ENCODE peak calls at places on chromosomes 16 and 17, in four cellular contexts. One of them, this sample, is unnamed.

GRCh38 chr17:17190188-17190587 is 15.9 kb downstream of the PLD6 start:
- DNase-seq in Peyer's patch: no peak
- DNase-seq in upper lobe of right lung: no peak
- DNase-seq in pancreas: no peak
- DNase-seq in this sample: no peak

GRCh38 chr16:79758615-79759346 is 158.2 kb upstream of the MAF start:
- DNase-seq in pancreas: no peak
- DNase-seq in Peyer's patch: no peak
- DNase-seq in upper lobe of right lung: no peak
- DNase-seq in this sample: no peak

GRCh38 chr16:26802440-26802839 is 264.3 kb upstream of the C16orf82 start:
- DNase-seq in Peyer's patch: no peak
- DNase-seq in pancreas: no peak
- DNase-seq in upper lobe of right lung: no peak
- DNase-seq in this sample: no peak

GRCh38 chr17:77491921-77492445 is 351.2 kb downstream of the SEC14L1 start:
- DNase-seq in upper lobe of right lung: peak; percentile 54
- DNase-seq in Peyer's patch: peak; percentile 82
- DNase-seq in pancreas: no peak
- DNase-seq in this sample: no peak

GRCh38 chr17:43832168-43832975 is 574 bp downstream of the MPP3 start:
- DNase-seq in upper lobe of right lung: peak; percentile 82
- DNase-seq in pancreas: peak; percentile 47
- DNase-seq in Peyer's patch: no peak
- DNase-seq in this sample: no peak

GRCh38 chr17:80791758-80792284 is 199.8 kb upstream of the CHMP6 start:
- DNase-seq in upper lobe of right lung: no peak
- DNase-seq in Peyer's patch: peak; percentile 27
- DNase-seq in pancreas: no peak
- DNase-seq in this sample: no peak

GRCh38 chr17:64343833-64344637 is 46.6 kb downstream of the PECAM1 start:
- DNase-seq in pancreas: peak; percentile 60
- DNase-seq in upper lobe of right lung: peak; percentile 86
- DNase-seq in Peyer's patch: peak; percentile 19
- DNase-seq in this sample: no peak

GRCh38 chr17:58373923-58374322 is 21.9 kb upstream of the SUPT4H1 start:
- DNase-seq in Peyer's patch: no peak
- DNase-seq in upper lobe of right lung: no peak
- DNase-seq in pancreas: no peak
- DNase-seq in this sample: no peak

GRCh38 chr17:39699818-39700147 is at the start of gene ERBB2:
- DNase-seq in Peyer's patch: no peak
- DNase-seq in upper lobe of right lung: peak; percentile 86
- DNase-seq in pancreas: peak; percentile 73
- DNase-seq in this sample: no peak

GRCh38 chr17:50631195-50631907 is 3.3 kb upstream of the ABCC3 start:
- DNase-seq in Peyer's patch: no peak
- DNase-seq in pancreas: no peak
- DNase-seq in upper lobe of right lung: no peak
- DNase-seq in this sample: no peak

GRCh38 chr17:78144146-78144719 is 2.0 kb upstream of the C17orf99 start:
- DNase-seq in Peyer's patch: peak; percentile 42
- DNase-seq in pancreas: peak; percentile 87
- DNase-seq in upper lobe of right lung: peak; percentile 91
- DNase-seq in this sample: no peak

GRCh38 chr17:45791041-45791582 is 7.0 kb downstream of the CRHR1 start:
- DNase-seq in upper lobe of right lung: no peak
- DNase-seq in pancreas: no peak
- DNase-seq in Peyer's patch: no peak
- DNase-seq in this sample: no peak

GRCh38 chr17:43468746-43469544 is 14.8 kb upstream of the DHX8 start:
- DNase-seq in upper lobe of right lung: no peak
- DNase-seq in Peyer's patch: no peak
- DNase-seq in pancreas: no peak
- DNase-seq in this sample: no peak

GRCh38 chr16:17070882-17071592 is 399.7 kb downstream of the XYLT1 start:
- DNase-seq in Peyer's patch: peak; percentile 94
- DNase-seq in pancreas: peak; percentile 5
- DNase-seq in upper lobe of right lung: peak; percentile 73
- DNase-seq in this sample: no peak

GRCh38 chr17:34862384-34862783 is 98.9 kb downstream of the CCT6B start:
- DNase-seq in upper lobe of right lung: no peak
- DNase-seq in pancreas: no peak
- DNase-seq in Peyer's patch: no peak
- DNase-seq in this sample: no peak

GRCh38 chr16:15897834-15898254 is 9.4 kb upstream of the CEP20 start:
- DNase-seq in pancreas: no peak
- DNase-seq in upper lobe of right lung: no peak
- DNase-seq in Peyer's patch: no peak
- DNase-seq in this sample: no peak

GRCh38 chr16:74586948-74587347 is 20.0 kb downstream of the GLG1 start:
- DNase-seq in Peyer's patch: no peak
- DNase-seq in pancreas: no peak
- DNase-seq in upper lobe of right lung: no peak
- DNase-seq in this sample: no peak

GRCh38 chr17:78307887-78308633 is 51.8 kb downstream of the SOCS3 start:
- DNase-seq in Peyer's patch: no peak
- DNase-seq in pancreas: peak; percentile 81
- DNase-seq in upper lobe of right lung: no peak
- DNase-seq in this sample: no peak

GRCh38 chr16:87421369-87421912 is 29.3 kb downstream of the MAP1LC3B start:
- DNase-seq in Peyer's patch: no peak
- DNase-seq in upper lobe of right lung: no peak
- DNase-seq in pancreas: no peak
- DNase-seq in this sample: no peak

GRCh38 chr17:7475764-7476422 is 3.5 kb downstream of the ZBTB4 start:
- DNase-seq in upper lobe of right lung: no peak
- DNase-seq in pancreas: no peak
- DNase-seq in Peyer's patch: no peak
- DNase-seq in this sample: no peak

GRCh38 chr16:21283521-21284289 is 5.6 kb upstream of the CRYM start:
- DNase-seq in Peyer's patch: peak; percentile 42
- DNase-seq in pancreas: no peak
- DNase-seq in upper lobe of right lung: peak; percentile 76
- DNase-seq in this sample: peak; percentile 78

GRCh38 chr17:69254187-69254586 is 25.6 kb upstream of the ABCA10 start:
- DNase-seq in pancreas: no peak
- DNase-seq in upper lobe of right lung: no peak
- DNase-seq in Peyer's patch: no peak
- DNase-seq in this sample: no peak

GRCh38 chr16:49928176-49928892 is 72.4 kb upstream of the ZNF423 start:
- DNase-seq in pancreas: no peak
- DNase-seq in Peyer's patch: no peak
- DNase-seq in upper lobe of right lung: peak; percentile 66
- DNase-seq in this sample: no peak

GRCh38 chr17:76337413-76337777 is 16.3 kb downstream of the PRPSAP1 start:
- DNase-seq in upper lobe of right lung: no peak
- DNase-seq in Peyer's patch: no peak
- DNase-seq in pancreas: no peak
- DNase-seq in this sample: no peak

GRCh38 chr16:31138621-31139578 is 3.4 kb upstream of the PRSS8 start:
- DNase-seq in upper lobe of right lung: peak; percentile 92
- DNase-seq in Peyer's patch: no peak
- DNase-seq in pancreas: peak; percentile 94
- DNase-seq in this sample: no peak

GRCh38 chr17:81885869-81886548 is 5.4 kb downstream of the ALYREF start:
- DNase-seq in pancreas: no peak
- DNase-seq in Peyer's patch: no peak
- DNase-seq in upper lobe of right lung: no peak
- DNase-seq in this sample: no peak

GRCh38 chr17:6677158-6677831 is 25.7 kb downstream of the C17orf100 start:
- DNase-seq in Peyer's patch: no peak
- DNase-seq in upper lobe of right lung: no peak
- DNase-seq in pancreas: no peak
- DNase-seq in this sample: no peak

GRCh38 chr17:29086628-29087332 is 43.8 kb downstream of the PIPOX start:
- DNase-seq in Peyer's patch: no peak
- DNase-seq in pancreas: no peak
- DNase-seq in upper lobe of right lung: no peak
- DNase-seq in this sample: no peak

GRCh38 chr17:76867578-76868175 is 527 bp upstream of the MGAT5B start:
- DNase-seq in pancreas: no peak
- DNase-seq in Peyer's patch: no peak
- DNase-seq in upper lobe of right lung: no peak
- DNase-seq in this sample: no peak

DNA sequence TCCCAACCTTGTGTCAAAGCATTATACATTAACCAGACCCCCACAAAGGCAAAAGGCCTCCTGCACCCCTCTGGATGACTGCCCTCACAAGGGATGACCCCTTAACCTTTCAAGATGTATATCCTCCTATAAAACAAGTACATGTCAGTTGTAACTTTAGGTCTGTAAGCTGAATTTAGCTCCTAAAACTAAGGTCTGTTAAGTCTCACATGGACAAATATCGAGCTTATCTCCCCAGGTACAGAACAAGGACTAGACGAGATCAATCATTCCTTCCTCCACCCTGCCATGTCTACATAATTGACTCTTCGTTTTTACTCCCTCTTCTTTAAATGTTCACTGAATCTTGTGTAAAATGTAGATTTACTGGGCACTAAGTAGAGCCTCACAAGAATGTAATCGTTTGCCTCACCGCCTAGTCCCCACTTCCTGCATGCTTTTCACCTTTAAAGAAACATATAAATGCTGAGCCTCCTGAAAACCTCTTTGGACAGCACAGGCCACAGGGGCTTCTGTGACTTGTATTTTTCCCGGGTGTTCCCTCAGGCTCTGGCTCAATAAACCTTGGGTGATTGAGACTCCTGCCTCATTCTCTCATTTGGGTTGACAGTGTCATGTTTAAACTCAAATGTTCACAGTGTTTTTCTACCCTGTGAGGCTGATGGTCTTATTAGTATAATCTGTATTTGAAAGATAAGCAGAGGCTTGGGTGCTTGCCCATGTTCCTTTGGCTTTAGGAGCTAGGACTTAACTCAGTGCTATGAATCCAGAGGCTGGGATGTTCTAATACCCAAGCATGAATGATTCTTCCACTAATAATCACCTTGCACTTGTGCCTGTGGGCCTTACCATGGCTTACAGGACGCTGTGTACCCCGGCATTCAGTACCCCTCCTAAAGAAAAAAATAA is 37.6 kb downstream of the MMD start:
- DNase-seq in upper lobe of right lung: no peak
- DNase-seq in pancreas: no peak
- DNase-seq in Peyer's patch: no peak
- DNase-seq in this sample: no peak
- TF ChIP-seq CTCF in upper lobe of right lung: no peak
- TF ChIP-seq CTCF in pancreas: no peak
- TF ChIP-seq CTCF in Peyer's patch: no peak
- TF ChIP-seq CTCF in this sample: no peak

GRCh38 chr17:71458322-71458721 is 662.5 kb upstream of the SOX9 start:
- DNase-seq in Peyer's patch: no peak
- DNase-seq in pancreas: no peak
- DNase-seq in upper lobe of right lung: no peak
- DNase-seq in this sample: no peak

GRCh38 chr17:71461504-71462197 is 659.2 kb upstream of the SOX9 start:
- DNase-seq in upper lobe of right lung: no peak
- DNase-seq in Peyer's patch: no peak
- DNase-seq in pancreas: no peak
- DNase-seq in this sample: no peak

GRCh38 chr17:71464241-71464640 is 656.6 kb upstream of the SOX9 start:
- DNase-seq in pancreas: no peak
- DNase-seq in Peyer's patch: no peak
- DNase-seq in upper lobe of right lung: no peak
- DNase-seq in this sample: no peak

GRCh38 chr17:71455219-71455618 is 665.6 kb upstream of the SOX9 start:
- DNase-seq in pancreas: no peak
- DNase-seq in Peyer's patch: no peak
- DNase-seq in upper lobe of right lung: no peak
- DNase-seq in this sample: no peak

DNA sequence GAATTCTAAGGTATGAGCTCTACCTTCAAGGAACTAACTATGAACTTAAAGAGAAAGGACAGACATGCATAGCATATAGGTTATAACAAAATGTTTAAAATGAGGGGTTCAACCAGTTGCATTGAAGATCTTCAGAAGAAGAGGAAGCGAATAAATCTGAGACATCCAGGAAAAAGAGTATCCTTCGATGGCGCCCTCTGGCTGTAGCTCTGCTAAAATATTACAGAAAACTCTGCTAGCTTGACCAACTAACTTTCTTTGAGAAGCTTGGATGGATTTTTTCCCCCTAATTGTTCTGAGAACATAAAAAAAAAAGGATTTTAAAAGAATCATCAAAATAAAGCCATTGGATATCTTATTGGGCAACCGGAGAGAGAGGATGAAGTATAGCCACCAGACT is 659.9 kb upstream of the SOX9 start:
- DNase-seq in Peyer's patch: no peak
- DNase-seq in pancreas: peak; percentile 10
- DNase-seq in upper lobe of right lung: no peak
- DNase-seq in this sample: no peak
- TF ChIP-seq CTCF in Peyer's patch: no peak
- TF ChIP-seq CTCF in pancreas: peak; percentile 27
- TF ChIP-seq CTCF in upper lobe of right lung: peak; percentile 47
- TF ChIP-seq CTCF in this sample: peak; percentile 67

DNA sequence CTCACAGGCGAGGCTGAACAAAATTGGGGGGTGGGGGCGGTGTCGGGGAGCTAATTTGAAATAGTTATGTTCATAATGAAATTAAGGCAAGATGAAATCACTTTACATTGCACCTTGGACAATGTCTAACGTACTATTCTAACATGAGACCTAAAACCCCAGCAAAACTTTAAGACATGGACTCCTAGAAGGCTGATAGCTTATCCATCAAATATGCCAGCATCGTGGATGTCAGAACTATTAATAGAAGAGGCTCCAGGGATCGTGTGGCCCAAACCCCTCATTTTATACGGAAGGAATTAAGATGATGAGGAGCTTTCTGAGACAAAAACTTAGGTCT is 279.6 kb downstream of the SOX9 start:
- DNase-seq in upper lobe of right lung: no peak
- DNase-seq in Peyer's patch: no peak
- DNase-seq in pancreas: no peak
- DNase-seq in this sample: no peak
- TF ChIP-seq CTCF in upper lobe of right lung: no peak
- TF ChIP-seq CTCF in Peyer's patch: no peak
- TF ChIP-seq CTCF in pancreas: no peak
- TF ChIP-seq CTCF in this sample: no peak

DNA sequence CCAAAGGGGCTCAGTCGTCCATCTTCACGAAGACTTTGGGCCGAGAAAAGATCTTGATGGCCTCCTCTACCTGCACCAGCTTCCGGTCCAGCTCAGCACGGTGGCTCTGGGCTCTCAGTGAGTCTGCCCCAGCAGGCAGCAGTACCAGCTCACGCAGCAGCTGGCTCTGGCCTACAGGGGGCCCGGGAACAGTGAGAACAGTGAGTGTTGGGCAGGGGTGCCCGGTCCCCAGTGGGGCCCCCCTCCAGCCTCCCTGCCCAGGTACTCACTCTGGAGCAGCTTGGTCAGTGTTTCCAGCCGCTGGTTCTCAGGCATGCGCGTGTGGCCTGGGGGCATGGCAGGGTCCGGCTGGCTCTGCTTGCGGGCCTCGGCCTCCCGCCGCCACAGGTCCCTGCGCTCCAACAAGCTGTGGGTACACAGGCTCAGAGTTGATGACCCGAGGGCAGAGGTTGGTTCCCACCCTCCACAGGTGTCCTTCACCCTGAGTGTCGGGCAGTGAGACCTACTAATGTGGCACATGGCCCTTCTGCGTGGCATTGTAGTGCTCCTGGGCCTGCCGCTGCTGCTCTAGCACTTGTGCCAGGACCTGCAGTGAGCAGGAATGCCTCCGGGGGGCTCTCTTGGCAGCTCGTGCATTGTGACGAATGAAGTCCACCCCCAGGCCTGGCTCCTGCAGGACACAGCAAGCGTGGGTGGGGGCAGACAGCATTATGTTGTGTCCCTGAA is 2.6 kb downstream of the PARD6A start:
- DNase-seq in Peyer's patch: no peak
- DNase-seq in upper lobe of right lung: no peak
- DNase-seq in pancreas: peak; percentile 51
- DNase-seq in this sample: no peak
- TF ChIP-seq CTCF in Peyer's patch: no peak
- TF ChIP-seq CTCF in upper lobe of right lung: no peak
- TF ChIP-seq CTCF in pancreas: no peak
- TF ChIP-seq CTCF in this sample: peak; percentile 50

This sample was measured in type B pancreatic cell.